ENCODE peak calls at places on chromosomes 5 and 9, in four cellular contexts. Q is stimulated activated CD8-positive, alpha-beta memory T cell treated with anti-CD3 and anti-CD28 coated beads, Interleukin-15, amount 100 ng/mL, for 24 hours; U is uterus; N is putamen. C is an unnamed sample.

GRCh38 chr5:14942212-14942611 is 70.6 kb upstream of the ANKH start:
- DNase-seq in Q (no peak), U (no peak), N (no peak), C (no peak)

GRCh38 chr9:2859776-2860379 is 16.0 kb upstream of the PUM3 start:
- DNase-seq in Q (peak; percentile 3), U (no peak), N (no peak), C (peak; percentile 10)

GRCh38 chr9:134551657-134552348 is 89.8 kb upstream of the COL5A1 start:
- DNase-seq in Q (no peak), U (no peak), N (no peak), C (no peak)

GRCh38 chr5:60978968-60979367 is 34.0 kb downstream of the NDUFAF2 start:
- DNase-seq in Q (no peak), U (no peak), N (no peak), C (no peak)

GRCh38 chr9:126055386-126055785 is 271.2 kb upstream of the MVB12B start:
- DNase-seq in Q (no peak), U (no peak), N (no peak), C (no peak)

GRCh38 chr5:142115937-142116614 is 7.5 kb downstream of the NDFIP1 start:
- DNase-seq in Q (no peak), U (no peak), N (no peak), C (no peak)

GRCh38 chr5:151253604-151253948 is 591 bp downstream of the GM2A start:
- DNase-seq in Q (no peak), U (no peak), N (no peak), C (no peak)

GRCh38 chr9:98797491-98797890 is 1.1 kb upstream of the ANKS6 start:
- DNase-seq in Q (no peak), U (no peak), N (no peak), C (no peak)

GRCh38 chr9:137146527-137146918 is 7.6 kb downstream of the GRIN1 start:
- DNase-seq in Q (no peak), U (no peak), N (no peak), C (no peak)

GRCh38 chr9:110276827-110277226 is 20.5 kb upstream of the TXN start:
- DNase-seq in Q (no peak), U (no peak), N (no peak), C (no peak)

GRCh38 chr9:136964171-136964689 is 12.2 kb downstream of the LCN12 start:
- DNase-seq in Q (no peak), U (no peak), N (no peak), C (no peak)

GRCh38 chr5:10251409-10251808 is 1.3 kb downstream of the CCT5 start:
- DNase-seq in Q (no peak), U (no peak), N (no peak), C (no peak)

GRCh38 chr5:80686757-80687156 is 32.0 kb upstream of the DHFR start:
- DNase-seq in Q (no peak), U (no peak), N (no peak), C (no peak)

GRCh38 chr5:124824637-124825158 is 78.3 kb upstream of the ZNF608 start:
- DNase-seq in Q (no peak), U (no peak), N (no peak), C (no peak)

GRCh38 chr9:73565833-73566465 is 414.3 kb downstream of the ANXA1 start:
- DNase-seq in Q (no peak), U (no peak), N (peak; percentile 60), C (no peak)

GRCh38 chr9:115033800-115034199 is 84.2 kb downstream of the TNC start:
- DNase-seq in Q (no peak), U (no peak), N (no peak), C (no peak)

GRCh38 chr9:16787724-16788123 is 82.7 kb downstream of the BNC2 start:
- DNase-seq in Q (no peak), U (no peak), N (no peak), C (no peak)

GRCh38 chr9:5459289-5459829 is 9.0 kb downstream of the CD274 start:
- DNase-seq in Q (no peak), U (no peak), N (no peak), C (no peak)

GRCh38 chr9:92180669-92181181 is 65.5 kb upstream of the SPTLC1 start:
- DNase-seq in Q (no peak), U (no peak), N (no peak), C (no peak)

GRCh38 chr5:76818844-76819831 is at the start of gene F2RL1:
- DNase-seq in Q (peak; percentile 15), U (no peak), N (peak; percentile 7), C (peak; percentile 48)

GRCh38 chr9:24293391-24293790 is 252.3 kb downstream of the IZUMO3 start:
- DNase-seq in Q (no peak), U (no peak), N (no peak), C (no peak)

GRCh38 chr5:171710451-171711024 is 75.1 kb upstream of the SMIM23 start:
- DNase-seq in Q (no peak), U (no peak), N (no peak), C (no peak)

GRCh38 chr5:40549611-40550010 is 130.1 kb upstream of the PTGER4 start:
- DNase-seq in Q (no peak), U (no peak), N (no peak), C (no peak)

GRCh38 chr9:115198018-115198417 is 80.1 kb upstream of the TNC start:
- DNase-seq in Q (no peak), U (peak; percentile 45), N (no peak), C (no peak)